ENCODE peak calls at places on chromosomes 11 and 22, in eight cellular contexts. N is HCT116, I is uterus, T is lung, Q is adrenal gland, S is tibial nerve, M is prostate gland, R is epithelial cell of esophagus. D is an unnamed sample.

GRCh38 chr11:76835030-76835429 is 25.7 kb upstream of the ACER3 start:
- DNase-seq in N (no peak), I (no peak), T (no peak), Q (peak), S (no peak), M (no peak), R (no peak), D (no peak)

GRCh38 chr11:457071-457760 is 7.1 kb downstream of the PTDSS2 start:
- DNase-seq in N (no peak), I (no peak), T (no peak), Q (no peak), S (no peak), M (no peak), R (no peak), D (no peak)

GRCh38 chr11:59943996-59944395 is 5.8 kb downstream of the OOSP1 start:
- DNase-seq in N (no peak), I (no peak), T (no peak), Q (no peak), S (no peak), M (no peak), R (no peak), D (no peak)

GRCh38 chr11:12239396-12240298 is 129.3 kb downstream of the MICAL2 start:
- DNase-seq in N (no peak), I (no peak), T (peak), Q (no peak), S (no peak), M (no peak), R (peak), D (no peak)

GRCh38 chr22:43346521-43346929 is 3.4 kb upstream of the SCUBE1 start:
- DNase-seq in N (peak), I (peak), T (peak), Q (peak), S (peak), M (peak), R (peak), D (peak)

GRCh38 chr22:25177226-25177625 is 22.4 kb upstream of the CRYBB3 start:
- DNase-seq in N (no peak), I (no peak), T (no peak), Q (no peak), S (no peak), M (no peak), R (no peak), D (no peak)

GRCh38 chr22:38943181-38943580 is 14.2 kb upstream of the APOBEC3A start:
- DNase-seq in N (no peak), I (no peak), T (no peak), Q (no peak), S (no peak), M (no peak), R (no peak), D (no peak)

GRCh38 chr11:17013548-17014320 is 480 bp downstream of the PLEKHA7 start:
- DNase-seq in N (no peak), I (no peak), T (no peak), Q (no peak), S (no peak), M (no peak), R (peak), D (no peak)

GRCh38 chr11:1194977-1195689 is 27.7 kb upstream of the MUC5B start:
- DNase-seq in N (no peak), I (peak), T (no peak), Q (no peak), S (no peak), M (no peak), R (no peak), D (no peak)

GRCh38 chr11:14974021-14974698 is 2.0 kb upstream of the CALCA start:
- DNase-seq in N (no peak), I (no peak), T (no peak), Q (no peak), S (no peak), M (no peak), R (no peak), D (peak)

GRCh38 chr22:49515486-49515885 is 312.2 kb downstream of the BRD1 start:
- DNase-seq in N (no peak), I (no peak), T (no peak), Q (no peak), S (no peak), M (no peak), R (no peak), D (no peak)
- TF ChIP-seq CTCF in N (peak), I (no peak), T (no peak), Q (no peak), S (no peak), M (no peak), R (no peak), D (no peak)

DNA sequence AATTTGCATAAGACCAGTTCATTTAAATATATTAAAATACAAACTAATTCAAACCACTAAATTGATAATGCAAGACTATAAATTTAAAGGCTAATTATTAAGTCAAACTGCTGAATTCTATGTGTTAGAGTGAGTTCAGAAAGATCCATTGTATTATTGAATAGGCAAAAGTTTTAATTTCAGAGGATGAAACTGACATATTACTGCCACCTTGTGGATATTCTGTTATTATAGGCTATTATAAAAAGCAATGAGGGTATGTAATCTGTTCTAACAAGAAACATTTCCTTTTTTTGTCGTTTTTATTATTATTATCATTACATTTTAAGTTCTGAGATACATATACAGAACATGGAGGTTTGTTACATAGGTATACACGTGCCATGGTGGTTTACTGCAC is 20.9 kb upstream of the NAALAD2 start:
- DNase-seq in N (no peak), I (no peak), T (no peak), Q (no peak), S (no peak), M (no peak), R (peak), D (peak)
- TF ChIP-seq CTCF in N (peak), I (peak), T (no peak), Q (peak), S (peak), M (peak), R (peak), D (peak)

DNA sequence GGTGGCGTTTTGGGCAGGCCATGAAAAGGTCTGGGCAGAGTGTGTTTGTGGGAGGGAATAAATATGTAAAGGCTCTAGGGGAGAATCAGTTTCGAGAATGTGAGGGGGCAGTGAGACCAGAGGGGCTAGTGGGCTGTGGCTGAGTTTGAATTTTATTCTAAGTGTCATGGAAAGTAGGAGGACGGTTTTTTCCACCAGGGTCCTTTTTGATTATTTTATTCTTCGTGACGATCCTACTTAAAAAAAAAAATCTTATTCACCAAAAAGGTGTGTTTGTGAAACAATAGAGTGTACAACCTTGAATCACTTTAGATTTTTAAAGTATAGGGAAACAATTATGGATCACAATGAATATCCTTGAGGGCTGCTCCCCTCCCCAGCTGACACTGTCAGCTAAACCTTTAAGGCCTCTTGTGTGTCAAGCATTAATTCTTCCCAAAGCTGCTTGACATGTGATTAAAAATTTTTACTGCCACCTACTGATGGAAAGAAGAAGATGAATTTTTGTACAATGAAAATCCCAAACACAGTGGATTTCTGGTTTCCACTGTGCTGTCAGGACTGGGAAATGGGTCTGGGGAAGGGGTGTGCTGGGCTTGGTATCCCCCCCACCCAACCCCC is 107.5 kb upstream of the OR4B1 start:
- DNase-seq in N (peak), I (no peak), T (no peak), Q (no peak), S (no peak), M (no peak), R (peak), D (peak)
- TF ChIP-seq CTCF in N (peak), I (peak), T (peak), Q (no peak), S (peak), M (peak), R (peak), D (peak)

GRCh38 chr22:47291565-47292495 is 529.4 kb downstream of the TBC1D22A start:
- DNase-seq in N (no peak), I (peak), T (no peak), Q (no peak), S (no peak), M (no peak), R (no peak), D (no peak)
- TF ChIP-seq CTCF in N (no peak), I (no peak), T (no peak), Q (no peak), S (no peak), M (no peak), R (no peak), D (no peak)

GRCh38 chr11:110509485-110509884 is 79.7 kb downstream of the FDX1 start:
- DNase-seq in N (no peak), I (no peak), T (no peak), Q (no peak), S (no peak), M (no peak), R (no peak), D (no peak)

GRCh38 chr11:110505514-110506284 is 76.0 kb downstream of the FDX1 start:
- DNase-seq in N (no peak), I (no peak), T (no peak), Q (no peak), S (no peak), M (no peak), R (no peak), D (no peak)

GRCh38 chr11:110501428-110501827 is 71.7 kb downstream of the FDX1 start:
- DNase-seq in N (no peak), I (no peak), T (no peak), Q (peak), S (no peak), M (no peak), R (no peak), D (peak)

GRCh38 chr11:110507328-110507727 is 77.6 kb downstream of the FDX1 start:
- DNase-seq in N (no peak), I (no peak), T (no peak), Q (no peak), S (no peak), M (no peak), R (no peak), D (no peak)
- TF ChIP-seq CTCF in N (no peak), I (no peak), T (no peak), Q (no peak), S (no peak), M (no peak), R (no peak), D (no peak)

D was measured in cardiac fibroblast.